ENCODE peak calls at places on chromosomes 5 and 9, in five cellular contexts. One of them, this sample, is unnamed.
A peak's percentile ranks its signal among the peaks of the same experiment; 100 is the strongest.

GRCh38 chr5:143933434-143933833 is 121.5 kb downstream of the HMHB1 start:
- DNase-seq in RWPE1: no peak
- DNase-seq in RCC 7860: no peak
- DNase-seq in right atrium auricular region: no peak
- DNase-seq in glutamatergic neuron: no peak
- DNase-seq in this sample: no peak

GRCh38 chr9:74497750-74498615 is 848 bp downstream of the RORB start:
- DNase-seq in RCC 7860: no peak
- DNase-seq in RWPE1: peak; percentile 14
- DNase-seq in right atrium auricular region: no peak
- DNase-seq in glutamatergic neuron: peak; percentile 53
- DNase-seq in this sample: peak; percentile 63

GRCh38 chr9:97561501-97561900 is 60.0 kb downstream of the TMOD1 start:
- DNase-seq in glutamatergic neuron: no peak
- DNase-seq in RCC 7860: no peak
- DNase-seq in RWPE1: no peak
- DNase-seq in right atrium auricular region: peak; percentile 47
- DNase-seq in this sample: no peak

GRCh38 chr5:81971086-81971693 is 633 bp upstream of the ATG10 start:
- DNase-seq in glutamatergic neuron: no peak
- DNase-seq in RCC 7860: no peak
- DNase-seq in RWPE1: peak; percentile 28
- DNase-seq in right atrium auricular region: no peak
- DNase-seq in this sample: no peak

GRCh38 chr9:23563497-23563896 is 262.5 kb downstream of the ELAVL2 start:
- DNase-seq in glutamatergic neuron: no peak
- DNase-seq in RCC 7860: no peak
- DNase-seq in right atrium auricular region: no peak
- DNase-seq in RWPE1: no peak
- DNase-seq in this sample: no peak

GRCh38 chr5:59193616-59194319 is 610.9 kb downstream of the RAB3C start:
- DNase-seq in RCC 7860: peak; percentile 89
- DNase-seq in right atrium auricular region: no peak
- DNase-seq in RWPE1: peak; percentile 99
- DNase-seq in glutamatergic neuron: no peak
- DNase-seq in this sample: no peak

GRCh38 chr5:31193591-31194457 is at the start of gene CDH6:
- DNase-seq in right atrium auricular region: no peak
- DNase-seq in RCC 7860: peak; percentile 79
- DNase-seq in glutamatergic neuron: peak; percentile 72
- DNase-seq in RWPE1: peak; percentile 20
- DNase-seq in this sample: peak; percentile 82

GRCh38 chr5:150192462-150192861 is 2.6 kb downstream of the SLC6A7 start:
- DNase-seq in RWPE1: no peak
- DNase-seq in RCC 7860: no peak
- DNase-seq in right atrium auricular region: no peak
- DNase-seq in glutamatergic neuron: no peak
- DNase-seq in this sample: no peak

GRCh38 chr5:160167623-160168165 is 48.4 kb upstream of the PWWP2A start:
- DNase-seq in RWPE1: no peak
- DNase-seq in glutamatergic neuron: no peak
- DNase-seq in RCC 7860: no peak
- DNase-seq in right atrium auricular region: no peak
- DNase-seq in this sample: no peak

GRCh38 chr5:93510626-93511420 is 70.2 kb downstream of the NR2F1-AS1 start:
- DNase-seq in right atrium auricular region: no peak
- DNase-seq in RWPE1: no peak
- DNase-seq in glutamatergic neuron: no peak
- DNase-seq in RCC 7860: no peak
- DNase-seq in this sample: no peak

GRCh38 chr9:89756891-89757537 is 152.2 kb downstream of the GADD45G start:
- DNase-seq in RCC 7860: peak; percentile 10
- DNase-seq in glutamatergic neuron: no peak
- DNase-seq in right atrium auricular region: no peak
- DNase-seq in RWPE1: no peak
- DNase-seq in this sample: no peak

GRCh38 chr5:60945760-60946253 is 802 bp downstream of the NDUFAF2 start:
- DNase-seq in glutamatergic neuron: no peak
- DNase-seq in RCC 7860: no peak
- DNase-seq in RWPE1: peak; percentile 60
- DNase-seq in right atrium auricular region: no peak
- DNase-seq in this sample: no peak

GRCh38 chr5:88370824-88371223 is 102.2 kb upstream of the TMEM161B start:
- DNase-seq in right atrium auricular region: no peak
- DNase-seq in glutamatergic neuron: no peak
- DNase-seq in RCC 7860: no peak
- DNase-seq in RWPE1: no peak
- DNase-seq in this sample: no peak

GRCh38 chr9:70421272-70422180 is 7.1 kb upstream of the KLF9 start:
- DNase-seq in RCC 7860: no peak
- DNase-seq in right atrium auricular region: no peak
- DNase-seq in glutamatergic neuron: no peak
- DNase-seq in RWPE1: no peak
- DNase-seq in this sample: no peak

GRCh38 chr5:177472460-177473441 is 683 bp downstream of the DBN1 start:
- DNase-seq in right atrium auricular region: no peak
- DNase-seq in RWPE1: no peak
- DNase-seq in glutamatergic neuron: peak; percentile 86
- DNase-seq in RCC 7860: peak; percentile 31
- DNase-seq in this sample: peak; percentile 53

This sample was measured in WTC11.